ENCODE peak calls at places on chromosomes 6 and 20, in eight cellular contexts. T, C, I, R, Q, V, E and A are unnamed samples.
A peak's percentile ranks its signal among the peaks of the same experiment; 100 is the strongest.

GRCh38 chr6:138499303-138499991 is at the start of gene NHSL1:
- DNase-seq in V (peak; percentile 74), E (no peak), Q (peak; percentile 53), R (no peak), I (no peak), T (peak; percentile 67), C (peak; percentile 71), A (no peak)

GRCh38 chr6:14450133-14451040 is 332.8 kb downstream of the CD83 start:
- DNase-seq in I (no peak), R (no peak), Q (no peak), V (no peak), E (no peak), C (no peak), T (peak; percentile 71), A (no peak)

GRCh38 chr20:20568604-20569205 is 143.7 kb downstream of the RALGAPA2 start:
- DNase-seq in E (peak; percentile 56), Q (peak; percentile 60), I (peak; percentile 22), C (peak; percentile 28), T (no peak), V (peak; percentile 80), R (no peak), A (no peak)

GRCh38 chr6:72580281-72580940 is 41.5 kb upstream of the KCNQ5 start:
- DNase-seq in T (no peak), E (peak; percentile 92), Q (peak; percentile 81), I (no peak), V (peak; percentile 7), C (peak; percentile 85), R (no peak), A (no peak)

GRCh38 chr6:57262901-57263694 is 41.0 kb upstream of the RAB23 start:
- DNase-seq in Q (no peak), E (peak; percentile 95), T (no peak), I (no peak), V (no peak), C (peak; percentile 99), R (no peak), A (no peak)

GRCh38 chr6:3697609-3698008 is 53.9 kb downstream of the PXDC1 start:
- DNase-seq in V (no peak), I (no peak), E (peak; percentile 86), T (no peak), R (no peak), C (peak; percentile 98), Q (peak; percentile 28), A (no peak)

GRCh38 chr6:53960311-53960710 is 150.9 kb upstream of the MLIP start:
- DNase-seq in I (no peak), V (no peak), R (no peak), E (peak; percentile 9), Q (no peak), C (peak; percentile 93), T (no peak), A (no peak)

GRCh38 chr20:40648505-40649072 is 40.4 kb downstream of the MAFB start:
- DNase-seq in Q (no peak), R (no peak), T (no peak), V (no peak), I (no peak), C (no peak), E (no peak), A (no peak)

GRCh38 chr6:21098134-21098533 is 495.4 kb upstream of the SOX4 start:
- DNase-seq in T (no peak), I (no peak), R (no peak), E (no peak), Q (no peak), C (no peak), V (no peak), A (no peak)

GRCh38 chr20:54058420-54059139 is 11.8 kb downstream of the BCAS1 start:
- DNase-seq in I (no peak), R (no peak), C (no peak), Q (no peak), V (peak; percentile 42), T (no peak), E (no peak), A (no peak)

GRCh38 chr6:100461273-100461919 is 3.3 kb downstream of the SIM1 start:
- DNase-seq in V (no peak), R (no peak), C (peak; percentile 18), T (peak; percentile 83), E (no peak), Q (no peak), I (no peak), A (no peak)

GRCh38 chr6:137808191-137808590 is 58.9 kb upstream of the TNFAIP3 start:
- DNase-seq in C (peak; percentile 76), Q (peak; percentile 92), V (no peak), I (no peak), T (no peak), E (peak; percentile 76), R (no peak), A (no peak)

GRCh38 chr20:905396-905961 is 10.7 kb downstream of the ANGPT4 start:
- DNase-seq in I (no peak), E (no peak), T (no peak), V (no peak), C (no peak), Q (no peak), R (no peak), A (no peak)

GRCh38 chr20:55424968-55425367 is 580.4 kb downstream of the CBLN4 start:
- DNase-seq in C (no peak), Q (no peak), T (no peak), I (no peak), E (no peak), R (no peak), V (no peak), A (no peak)

GRCh38 chr6:37897321-37897720 is 77.8 kb downstream of the ZFAND3 start:
- DNase-seq in R (no peak), E (no peak), V (no peak), C (peak; percentile 87), T (no peak), Q (peak; percentile 82), I (no peak), A (no peak)

GRCh38 chr6:107665386-107665785 is 158.7 kb downstream of the SCML4 start:
- DNase-seq in I (no peak), T (no peak), C (peak; percentile 75), E (peak; percentile 53), Q (no peak), V (no peak), R (no peak), A (no peak)

GRCh38 chr20:62002882-62003480 is 62.7 kb downstream of the TAF4 start:
- DNase-seq in I (no peak), R (no peak), E (no peak), T (no peak), C (no peak), Q (no peak), V (no peak), A (no peak)

GRCh38 chr6:101401792-101402617 is 8.5 kb downstream of the GRIK2 start:
- DNase-seq in V (peak; percentile 62), Q (no peak), C (peak; percentile 20), I (no peak), R (no peak), T (peak; percentile 63), E (peak; percentile 54), A (no peak)

GRCh38 chr6:54267798-54268197 is 40.4 kb upstream of the TINAG start:
- DNase-seq in I (no peak), E (peak; percentile 57), Q (peak; percentile 73), T (no peak), C (peak; percentile 42), R (no peak), V (peak; percentile 42), A (no peak)

GRCh38 chr6:35318200-35318844 is 20.7 kb downstream of the DEF6 start:
- DNase-seq in V (no peak), Q (peak; percentile 81), E (peak; percentile 70), I (no peak), T (peak; percentile 96), R (no peak), C (peak; percentile 82), A (no peak)